ENCODE peak calls at places on chromosome 9, in nine cellular contexts. Q is hippocampal formation, I is cardiac muscle cell, O is SW 1271, D is NCI-H748 treated with DMSO at 0.1 percent for 48 hours, H is PC-9, M is lower lobe of right lung, K is transverse colon, L is fibroblast of pulmonary artery. U is an unnamed sample.

GRCh38 chr9:127232833-127233549 is 31.6 kb upstream of the GARNL3 start:
- DNase-seq in K (no peak), L (no peak), O (no peak), H (no peak), M (no peak), I (no peak), Q (no peak), D (no peak), U (no peak)

GRCh38 chr9:133075925-133076324 is 14.1 kb downstream of the CEL start:
- DNase-seq in Q (no peak), H (peak; percentile 43), O (peak; percentile 13), I (no peak), M (no peak), D (no peak), L (peak; percentile 78), K (no peak), U (no peak)

GRCh38 chr9:127724012-127724411 is 8.1 kb downstream of the TTC16 start:
- DNase-seq in D (no peak), M (no peak), K (peak; percentile 34), O (no peak), Q (no peak), H (no peak), L (no peak), I (no peak), U (no peak)

GRCh38 chr9:128903871-128904371 is 16.9 kb upstream of the PHYHD1 start:
- DNase-seq in M (no peak), I (no peak), O (no peak), L (no peak), K (no peak), H (peak; percentile 53), D (no peak), Q (no peak), U (no peak)

GRCh38 chr9:128081052-128081451 is 13.0 kb downstream of the SLC25A25 start:
- DNase-seq in O (no peak), H (no peak), I (no peak), M (no peak), L (peak; percentile 93), K (no peak), D (no peak), Q (no peak), U (no peak)

GRCh38 chr9:2234371-2234893 is 219.3 kb downstream of the SMARCA2 start:
- DNase-seq in D (no peak), M (no peak), K (no peak), I (peak; percentile 51), Q (no peak), O (no peak), L (peak; percentile 59), H (no peak), U (no peak)

GRCh38 chr9:17578911-17579793 is at the start of gene SH3GL2:
- DNase-seq in O (no peak), H (no peak), D (peak; percentile 83), M (peak; percentile 73), I (peak; percentile 44), L (peak; percentile 11), K (peak; percentile 53), Q (peak; percentile 15), U (no peak)

GRCh38 chr9:76161103-76161502 is 233.1 kb downstream of the RFK start:
- DNase-seq in O (no peak), L (no peak), I (no peak), Q (no peak), D (no peak), H (no peak), M (no peak), K (no peak), U (no peak)

GRCh38 chr9:136087741-136088480 is 7.2 kb downstream of the NACC2 start:
- DNase-seq in D (no peak), L (no peak), H (no peak), I (no peak), M (peak; percentile 42), Q (no peak), K (no peak), O (no peak), U (no peak)

GRCh38 chr9:33799928-33800689 is 4.7 kb downstream of the PRSS3 start:
- DNase-seq in M (no peak), Q (no peak), D (no peak), K (no peak), H (no peak), I (no peak), L (no peak), O (no peak), U (no peak)

GRCh38 chr9:137470785-137471184 is 11.7 kb upstream of the NSMF start:
- DNase-seq in H (no peak), I (no peak), D (no peak), K (no peak), O (no peak), M (no peak), L (no peak), Q (no peak), U (no peak)

GRCh38 chr9:94153905-94154304 is 69.6 kb downstream of the PTPDC1 start:
- DNase-seq in L (no peak), O (no peak), M (no peak), K (no peak), D (no peak), H (no peak), Q (no peak), I (no peak), U (no peak)

GRCh38 chr9:123102380-123103113 is 69.1 kb downstream of the GPR21 start:
- DNase-seq in K (no peak), L (no peak), D (no peak), Q (no peak), M (no peak), H (peak; percentile 34), O (peak; percentile 7), I (no peak), U (no peak)

GRCh38 chr9:93452710-93453046 is 703 bp downstream of the FAM120AOS start:
- DNase-seq in M (peak; percentile 60), D (no peak), L (no peak), K (peak; percentile 33), H (peak; percentile 36), I (peak; percentile 46), O (no peak), Q (peak; percentile 59), U (no peak)

GRCh38 chr9:137723396-137724113 is 104.8 kb downstream of the EHMT1 start:
- DNase-seq in D (no peak), I (no peak), Q (no peak), H (no peak), M (no peak), L (no peak), K (no peak), O (no peak), U (no peak)

U was measured in GF-D8.